ENCODE peak calls at places on chromosomes 16 and 17, in eight cellular contexts. P is GM23248, D is SK-N-SH, Z is PC-3, U is neural progenitor cell, K is GM23338, W is HCT116, I is hepatocyte. J is an unnamed sample. For H4K20me1 and H3K4me1, the result is how much of the 10 kb centered on the place peaks cover.

GRCh38 chr16:80459331-80459777 is 81.4 kb upstream of the DYNLRB2 start:
- DNase-seq in I (peak), D (no peak), W (no peak), Z (no peak), P (peak), U (no peak), K (peak), J (no peak)

GRCh38 chr16:25177831-25178688 is 38.7 kb upstream of the AQP8 start:
- DNase-seq in I (peak), D (no peak), Z (no peak), U (no peak), K (no peak), W (no peak), P (peak), J (no peak)

GRCh38 chr16:12675852-12676251 is 127.8 kb downstream of the CPPED1 start:
- DNase-seq in K (no peak), P (peak), I (no peak), D (no peak), Z (no peak), U (no peak), W (no peak), J (no peak)

GRCh38 chr17:40430272-40431230 is 12.7 kb upstream of the IGFBP4 start:
- DNase-seq in Z (no peak), I (no peak), D (no peak), U (no peak), P (no peak), K (no peak), W (no peak), J (no peak)

GRCh38 chr16:66293207-66293735 is 73.2 kb upstream of the CDH5 start:
- DNase-seq in P (no peak), D (no peak), K (no peak), Z (no peak), U (no peak), I (no peak), W (no peak), J (no peak)

GRCh38 chr17:9021158-9021984 is at the start of gene NTN1:
- DNase-seq in D (peak), P (peak), I (peak), Z (peak), U (peak), W (no peak), K (peak), J (peak)

GRCh38 chr17:46152423-46152822 is 40.8 kb downstream of the KANSL1 start:
- DNase-seq in K (no peak), D (no peak), Z (no peak), U (no peak), I (no peak), W (no peak), P (no peak), J (peak)

GRCh38 chr16:84909686-84910085 is 89.9 kb downstream of the CRISPLD2 start:
- DNase-seq in D (no peak), P (no peak), I (no peak), Z (no peak), U (no peak), K (no peak), W (no peak), J (no peak)

GRCh38 chr16:69311533-69312388 is 611 bp downstream of the VPS4A start:
- DNase-seq in U (peak), P (peak), D (peak), I (peak), K (peak), W (no peak), Z (peak), J (peak)

GRCh38 chr16:72967941-72968340 is 80.0 kb downstream of the ZFHX3 start:
- DNase-seq in K (no peak), D (no peak), P (no peak), U (no peak), W (no peak), I (no peak), Z (no peak), J (no peak)

GRCh38 chr17:35708149-35708548 is 23.3 kb upstream of the RASL10B start:
- DNase-seq in K (no peak), I (no peak), W (no peak), U (no peak), D (no peak), Z (no peak), P (no peak), J (no peak)

GRCh38 chr17:17180141-17180603 is 26.0 kb downstream of the PLD6 start:
- DNase-seq in Z (no peak), K (no peak), D (no peak), U (no peak), W (no peak), P (no peak), I (no peak), J (no peak)

GRCh38 chr17:57874434-57875108 is 24.7 kb upstream of the MRPS23 start:
- DNase-seq in K (peak), D (peak), P (peak), U (peak), W (no peak), Z (no peak), I (peak), J (no peak)

GRCh38 chr17:9240659-9241370 is 219.5 kb downstream of the NTN1 start:
- DNase-seq in D (no peak), P (peak), U (peak), K (peak), I (peak), W (no peak), Z (no peak), J (no peak)

GRCh38 chr16:84278968-84279367 is 15.7 kb upstream of the WFDC1 start:
- DNase-seq in I (no peak), P (no peak), W (no peak), U (peak), D (no peak), K (peak), Z (no peak), J (no peak)

GRCh38 chr16:50372611-50373344 is 4.0 kb upstream of the BRD7 start:
- DNase-seq in I (peak), K (no peak), Z (peak), P (peak), D (peak), U (no peak), W (no peak), J (no peak)

GRCh38 chr16:4376126-4376819 is 4.6 kb downstream of the VASN start:
- DNase-seq in W (no peak), Z (peak), D (peak), P (peak), U (peak), I (peak), K (no peak), J (no peak)

GRCh38 chr16:11118479-11118878 is 137.5 kb downstream of the SOCS1 start:
- DNase-seq in P (peak), W (no peak), K (no peak), U (no peak), Z (no peak), D (no peak), I (no peak), J (no peak)

GRCh38 chr17:77330602-77331081 is 189.9 kb downstream of the SEC14L1 start:
- DNase-seq in I (no peak), W (no peak), U (no peak), P (no peak), K (no peak), Z (no peak), D (no peak), J (no peak)

GRCh38 chr17:77327181-77327565 is 186.4 kb downstream of the SEC14L1 start:
- DNase-seq in W (no peak), D (peak), Z (no peak), U (no peak), I (peak), K (no peak), P (no peak), J (no peak)

GRCh38 chr17:77327566-77328463 is 187.0 kb downstream of the SEC14L1 start:
- DNase-seq in I (peak), K (no peak), P (no peak), U (no peak), W (no peak), D (peak), Z (no peak), J (peak)

GRCh38 chr17:77329741-77330531 is 189.2 kb downstream of the SEC14L1 start:
- DNase-seq in U (no peak), D (no peak), K (no peak), W (no peak), P (no peak), Z (no peak), I (no peak), J (no peak)

DNA sequence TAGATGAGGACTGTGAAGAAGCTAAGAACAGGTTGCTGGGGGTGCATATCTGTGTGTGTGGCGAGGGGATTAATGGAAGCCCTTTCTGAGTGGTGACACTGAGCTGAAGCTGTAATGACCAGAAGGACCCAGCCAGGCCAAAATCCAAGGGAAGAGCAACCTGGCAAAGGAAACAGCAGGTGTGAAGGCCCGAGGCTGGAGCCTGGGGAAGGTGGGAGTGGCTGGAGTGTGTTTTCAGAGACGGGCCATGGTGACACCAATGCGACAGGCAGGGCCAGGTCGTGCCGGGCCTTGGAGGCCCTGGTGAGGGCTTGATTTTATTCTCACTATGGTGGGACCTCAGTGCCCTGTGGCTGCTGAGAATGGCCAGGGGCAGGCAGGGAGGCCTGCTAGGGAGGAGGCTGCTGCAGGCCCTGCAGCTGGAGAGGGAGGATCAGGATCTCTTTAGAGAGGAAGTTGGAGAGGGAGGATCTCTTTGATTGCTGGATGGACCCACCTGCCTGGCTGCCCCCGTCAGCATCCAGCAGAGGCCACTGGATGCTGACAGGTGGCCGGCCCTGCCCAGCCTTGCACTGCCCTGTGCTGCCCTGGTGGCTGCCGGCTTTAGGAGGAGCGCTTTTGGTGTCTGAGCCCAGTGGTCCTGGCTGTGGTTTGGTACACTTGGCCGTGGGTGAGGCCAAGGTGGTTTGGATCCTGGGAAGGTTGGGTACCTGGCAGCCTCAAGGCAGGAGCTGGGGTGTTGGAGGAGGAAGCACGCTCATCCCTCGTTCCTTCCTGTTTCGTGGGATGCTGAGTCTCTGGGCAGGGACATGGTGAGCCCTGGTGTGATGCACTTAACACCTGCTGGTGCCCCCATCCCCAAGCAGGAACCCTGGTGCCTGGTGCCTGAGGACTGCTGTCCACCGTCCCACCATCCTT is 188.3 kb downstream of the SEC14L1 start:
- DNase-seq in I (no peak), U (no peak), K (no peak), Z (no peak), D (no peak), W (no peak), P (no peak), J (no peak)
- H4K20me1 ChIP-seq in I (under half), U (under half), K (under half), Z (under half), D (under half), W (under half), P (under half), J (under half)

DNA sequence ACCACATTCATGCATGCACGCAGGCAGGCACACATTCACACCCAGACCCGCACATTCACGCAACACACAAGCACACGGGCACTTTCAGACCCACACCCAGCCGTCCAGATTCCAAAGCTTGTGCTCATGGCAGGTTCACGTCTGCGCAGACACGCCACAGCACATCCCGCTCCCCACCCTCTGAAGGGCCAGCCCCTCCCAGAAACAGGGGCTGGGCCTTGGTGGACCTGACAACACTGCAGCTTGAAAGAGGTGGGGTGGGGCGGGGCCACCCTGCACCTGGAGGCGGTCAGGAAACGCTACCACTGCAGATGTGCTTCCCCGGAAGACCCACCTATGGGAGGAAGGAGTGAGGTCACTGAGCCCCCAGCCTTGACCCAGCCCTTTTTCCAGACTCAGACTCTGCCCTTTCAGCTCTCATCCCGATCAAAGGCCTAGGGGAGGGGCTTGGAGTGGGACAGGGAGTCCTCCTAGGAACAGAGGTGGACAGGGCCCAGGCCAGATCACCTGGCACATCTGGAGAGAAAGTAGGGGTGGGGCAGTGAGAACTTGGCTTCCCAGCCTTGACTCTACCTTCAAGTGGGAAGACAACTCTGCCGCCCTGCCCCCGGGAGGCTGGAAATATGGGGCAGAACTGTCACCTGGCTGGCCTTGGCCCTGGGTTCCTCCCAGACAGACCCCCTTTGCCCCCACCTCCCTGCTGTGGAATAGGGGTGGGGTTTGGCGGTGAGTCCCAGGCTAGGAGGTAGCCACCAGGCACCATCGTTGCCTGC is 11.0 kb downstream of the P3H4 start:
- DNase-seq in U (peak), Z (peak), D (peak), K (peak), I (peak), P (peak), W (peak), J (peak)
- TF ChIP-seq EZH2phosphoT487 in U (no peak), Z (no peak), D (no peak), K (no peak), I (no peak), P (no peak), W (no peak), J (no peak)

GRCh38 chr17:65043802-65044201 is 12.7 kb downstream of the GNA13 start:
- DNase-seq in U (no peak), K (no peak), I (no peak), D (no peak), Z (no peak), W (no peak), P (no peak), J (no peak)
- H3K4me1 ChIP-seq in U (under half), K (under half), I (under half), D (under half), Z (under half), W (under half), P (under half), J (half or more)

GRCh38 chr17:81049372-81049911 is 14.5 kb downstream of the BAIAP2 start:
- DNase-seq in D (no peak), K (no peak), I (no peak), Z (no peak), W (no peak), P (no peak), U (no peak), J (no peak)
- H4K20me1 ChIP-seq in D (half or more), K (under half), I (under half), Z (under half), W (under half), P (under half), U (under half), J (under half)

DNA sequence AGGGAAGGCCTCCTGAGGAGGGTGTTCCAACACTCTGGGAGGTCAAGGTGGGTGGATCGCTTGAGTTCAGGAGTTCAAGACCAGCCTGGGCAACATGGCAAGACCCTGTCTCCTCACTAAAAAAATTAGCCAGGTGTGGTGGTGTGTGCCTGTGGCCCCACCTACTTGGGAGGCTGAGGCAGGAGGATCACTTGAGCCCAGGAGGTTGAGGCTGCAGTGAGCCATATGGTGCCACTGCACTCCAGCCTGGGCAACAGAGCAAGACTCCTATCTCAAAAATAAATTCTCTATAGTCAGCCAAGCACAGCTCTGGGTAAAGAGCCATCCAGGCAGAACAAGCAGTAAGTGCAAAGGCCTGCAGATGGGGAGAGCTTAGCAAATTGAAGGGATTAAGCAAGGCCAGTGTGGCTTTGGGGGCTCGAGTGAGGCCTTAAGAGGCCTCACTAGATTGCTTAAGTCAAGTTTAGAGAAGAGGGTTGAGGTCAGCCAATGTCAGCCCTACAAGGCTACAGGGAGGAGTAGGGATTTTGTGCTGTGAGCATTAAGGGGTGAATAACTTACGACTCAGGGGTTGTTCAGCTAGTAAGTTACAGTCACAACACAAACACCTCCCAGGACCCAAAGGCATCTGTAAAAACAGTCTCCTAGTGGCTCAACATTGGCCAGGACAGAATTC is 5.6 kb downstream of the SLC13A2 start:
- DNase-seq in U (no peak), P (peak), D (no peak), K (no peak), Z (peak), W (no peak), I (no peak), J (no peak)
- TF ChIP-seq EZH2phosphoT487 in U (no peak), P (no peak), D (no peak), K (no peak), Z (no peak), W (no peak), I (no peak), J (no peak)

GRCh38 chr16:7270823-7271222 is 61.8 kb upstream of the RBFOX1 start:
- DNase-seq in D (no peak), U (no peak), P (no peak), I (no peak), K (no peak), W (no peak), Z (no peak), J (no peak)
- H3K4me1 ChIP-seq in D (under half), U (under half), P (under half), I (under half), K (under half), W (under half), Z (under half), J (under half)

DNA sequence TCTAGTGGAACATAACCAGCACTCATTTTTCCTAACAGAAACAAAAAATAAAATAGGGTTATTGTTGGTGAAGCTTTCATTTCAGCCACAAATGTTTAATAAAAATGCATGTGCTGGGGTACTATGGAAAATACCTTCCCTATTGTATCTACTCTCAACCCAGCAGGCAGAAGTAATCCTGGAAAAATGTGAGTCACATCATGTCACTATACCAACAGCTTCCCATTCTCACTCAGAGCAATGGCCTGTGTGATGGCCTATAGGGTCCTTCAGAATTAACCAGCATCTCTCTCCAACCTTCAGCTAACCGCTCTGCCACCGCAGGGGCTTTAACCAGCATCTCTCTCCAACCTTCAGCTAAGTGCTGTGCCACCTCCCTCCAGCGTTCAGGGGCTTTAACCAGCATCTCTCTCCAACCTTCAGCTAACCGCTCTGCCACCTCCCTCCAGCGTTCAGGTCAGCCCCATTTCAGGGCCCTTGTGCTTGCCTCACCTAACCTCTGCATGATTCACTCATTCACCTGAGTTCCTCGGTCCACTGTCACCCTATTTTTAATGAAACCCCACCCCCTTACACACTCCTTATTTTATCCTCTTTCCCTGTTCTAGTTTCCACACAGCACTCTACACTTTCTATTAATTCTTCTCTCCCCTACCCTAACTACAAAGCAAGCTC is 34.0 kb downstream of the UBE2G1 start:
- DNase-seq in Z (peak), U (peak), P (peak), I (peak), K (peak), D (no peak), W (no peak), J (no peak)
- H4K20me1 ChIP-seq in Z (under half), U (half or more), P (under half), I (half or more), K (half or more), D (half or more), W (under half), J (under half)

GRCh38 chr16:89056592-89056991 is 37.1 kb upstream of the ACSF3 start:
- DNase-seq in U (no peak), Z (no peak), K (no peak), D (no peak), W (no peak), I (no peak), P (no peak), J (no peak)
- TF ChIP-seq EZH2phosphoT487 in U (no peak), Z (no peak), K (no peak), D (no peak), W (no peak), I (no peak), P (no peak), J (no peak)

GRCh38 chr17:30239089-30239462 is 3.6 kb upstream of the SLC6A4 start:
- DNase-seq in I (no peak), K (no peak), D (no peak), Z (no peak), P (no peak), W (no peak), U (no peak), J (no peak)
- H3K4me1 ChIP-seq in I (under half), K (under half), D (under half), Z (under half), P (under half), W (under half), U (under half), J (under half)